ENCODE peak calls at places on chromosome 7, in six cellular contexts. R is SK-N-SH, B is AG08396, U is brain microvascular endothelial cell, I is GM06990, D is osteoblast. V is an unnamed sample.
A peak's percentile ranks its signal among the peaks of the same experiment; 100 is the strongest.

GRCh38 chr7:117069379-117069778 is 116.1 kb downstream of the ST7 start:
- DNase-seq in R (no peak), B (no peak), U (no peak), D (no peak), I (no peak), V (no peak)

GRCh38 chr7:151309306-151309705 is 32.3 kb upstream of the NUB1 start:
- DNase-seq in D (peak; percentile 92), B (peak; percentile 74), U (no peak), I (no peak), R (no peak), V (no peak)

GRCh38 chr7:108385834-108386422 is 70.3 kb downstream of the NRCAM start:
- DNase-seq in U (no peak), I (no peak), B (no peak), R (no peak), D (no peak), V (no peak)

GRCh38 chr7:157949711-157950110 is 612.9 kb downstream of the DNAJB6 start:
- DNase-seq in I (no peak), B (no peak), D (no peak), R (no peak), U (no peak), V (no peak)

GRCh38 chr7:18221377-18222290 is 194.0 kb upstream of the PRPS1L1 start:
- DNase-seq in R (no peak), U (no peak), D (no peak), B (no peak), I (no peak), V (no peak)

GRCh38 chr7:82335927-82336326 is 107.7 kb downstream of the CACNA2D1 start:
- DNase-seq in D (no peak), B (no peak), U (no peak), R (peak; percentile 77), I (no peak), V (peak; percentile 75)

GRCh38 chr7:19107392-19108147 is 9.9 kb downstream of the TWIST1 start:
- DNase-seq in R (peak; percentile 77), U (peak; percentile 60), B (peak; percentile 33), I (no peak), D (peak; percentile 74), V (no peak)

GRCh38 chr7:24932815-24933214 is 47.2 kb downstream of the OSBPL3 start:
- DNase-seq in I (no peak), U (no peak), B (no peak), D (no peak), R (no peak), V (no peak)

GRCh38 chr7:43869898-43870240 is 552 bp upstream of the MRPS24 start:
- DNase-seq in D (peak; percentile 95), B (peak; percentile 85), U (peak; percentile 87), R (no peak), I (no peak), V (no peak)

GRCh38 chr7:40700653-40701475 is 566.1 kb downstream of the SUGCT start:
- DNase-seq in D (peak; percentile 66), U (no peak), R (no peak), I (no peak), B (no peak), V (no peak)

GRCh38 chr7:29853072-29853471 is 46.8 kb downstream of the WIPF3 start:
- DNase-seq in B (no peak), D (no peak), U (no peak), R (no peak), I (no peak), V (no peak)

GRCh38 chr7:55552320-55553086 is 19.8 kb downstream of the VOPP1 start:
- DNase-seq in D (peak; percentile 89), R (no peak), I (no peak), U (peak; percentile 96), B (peak; percentile 60), V (no peak)

GRCh38 chr7:130242198-130243014 is 24.3 kb upstream of the CPA2 start:
- DNase-seq in B (peak; percentile 70), I (peak; percentile 37), D (peak; percentile 68), U (peak; percentile 86), R (peak; percentile 68), V (peak; percentile 32)

GRCh38 chr7:147578196-147578595 is 1012.4 kb upstream of the C7orf33 start:
- DNase-seq in U (no peak), B (no peak), D (no peak), I (no peak), R (no peak), V (no peak)

GRCh38 chr7:107854989-107855388 is 36.0 kb upstream of the DLD start:
- DNase-seq in D (no peak), U (peak; percentile 18), I (no peak), B (peak; percentile 32), R (no peak), V (no peak)

GRCh38 chr7:67371429-67372305 is 375.0 kb downstream of the TYW1 start:
- DNase-seq in R (peak; percentile 92), I (peak; percentile 27), U (peak; percentile 74), D (peak; percentile 97), B (peak; percentile 91), V (peak; percentile 83)

GRCh38 chr7:1457949-1458675 is 1.2 kb downstream of the MICALL2 start:
- DNase-seq in I (no peak), U (no peak), D (peak; percentile 97), R (no peak), B (peak; percentile 47), V (no peak)

GRCh38 chr7:99648843-99649242 is 31.0 kb downstream of the CYP3A5 start:
- DNase-seq in B (no peak), I (no peak), R (no peak), U (no peak), D (no peak), V (no peak)

GRCh38 chr7:4288791-4289190 is 393.3 kb upstream of the FOXK1 start:
- DNase-seq in D (no peak), U (no peak), B (no peak), R (no peak), I (no peak), V (no peak)

GRCh38 chr7:74371381-74372059 is 82.2 kb upstream of the GTF2IRD1 start:
- DNase-seq in U (no peak), R (no peak), D (no peak), B (no peak), I (no peak), V (no peak)

GRCh38 chr7:69840248-69840647 is 242.0 kb downstream of the AUTS2 start:
- DNase-seq in R (no peak), I (no peak), U (no peak), B (no peak), D (no peak), V (no peak)

GRCh38 chr7:156353352-156353751 is 287.2 kb upstream of the RNF32 start:
- DNase-seq in D (no peak), B (no peak), U (no peak), I (no peak), R (no peak), V (no peak)

GRCh38 chr7:98286093-98286525 is 4.6 kb downstream of the BRI3 start:
- DNase-seq in U (peak; percentile 24), I (no peak), B (peak; percentile 73), R (peak; percentile 33), D (peak; percentile 94), V (no peak)

GRCh38 chr7:140060788-140061606 is 1.8 kb downstream of the PARP12 start:
- DNase-seq in U (peak; percentile 53), B (peak; percentile 33), R (no peak), I (no peak), D (no peak), V (no peak)

GRCh38 chr7:140200102-140200989 is 23.6 kb upstream of the KDM7A start:
- DNase-seq in U (peak; percentile 72), B (peak; percentile 50), R (no peak), D (no peak), I (no peak), V (peak; percentile 81)

GRCh38 chr7:33719059-33719581 is 186.2 kb upstream of the BMPER start:
- DNase-seq in B (no peak), D (peak; percentile 81), R (no peak), I (no peak), U (no peak), V (no peak)

GRCh38 chr7:41869091-41869490 is 166.2 kb upstream of the INHBA start:
- DNase-seq in D (no peak), U (no peak), B (no peak), I (no peak), R (no peak), V (no peak)

V was measured in SK-N-DZ.